ENCODE peak calls at places on chromosomes 13 and 19, in four cellular contexts. E, F, S and P are unnamed samples.

GRCh38 chr19:46610413-46610775 is 9.3 kb downstream of the CALM3 start:
- DNase-seq in E (no peak), F (no peak), S (peak; percentile 58), P (no peak)

GRCh38 chr19:55390461-55390880 is 4.7 kb downstream of the RPL28 start:
- DNase-seq in E (no peak), F (no peak), S (no peak), P (no peak)

GRCh38 chr13:20340759-20341161 is 108.6 kb upstream of the GJB6 start:
- DNase-seq in E (peak; percentile 49), F (no peak), S (no peak), P (no peak)

GRCh38 chr13:23504188-23504587 is 66.0 kb upstream of the TNFRSF19 start:
- DNase-seq in E (no peak), F (no peak), S (no peak), P (no peak)

GRCh38 chr13:80224468-80224867 is 116.5 kb downstream of the SPRY2 start:
- DNase-seq in E (no peak), F (no peak), S (no peak), P (no peak)

GRCh38 chr13:29845440-29846056 is 4.9 kb downstream of the UBL3 start:
- DNase-seq in E (no peak), F (no peak), S (no peak), P (no peak)

GRCh38 chr13:112968910-112969691 is at the start of gene MCF2L:
- DNase-seq in E (peak; percentile 92), F (no peak), S (peak; percentile 51), P (no peak)

GRCh38 chr19:9847087-9847671 is 12.1 kb downstream of the PIN1 start:
- DNase-seq in E (peak; percentile 78), F (no peak), S (peak; percentile 88), P (peak; percentile 92)

GRCh38 chr19:14116525-14116917 is 1.0 kb downstream of the PRKACA start:
- DNase-seq in E (no peak), F (no peak), S (no peak), P (no peak)

GRCh38 chr13:91355099-91355825 is 7.8 kb downstream of the MIR17HG start:
- DNase-seq in E (no peak), F (no peak), S (no peak), P (no peak)

GRCh38 chr19:679418-680286 is 3.5 kb downstream of the FSTL3 start:
- DNase-seq in E (peak; percentile 92), F (no peak), S (peak; percentile 93), P (no peak)

GRCh38 chr13:106112191-106112590 is 423.3 kb downstream of the EFNB2 start:
- DNase-seq in E (no peak), F (no peak), S (no peak), P (no peak)

GRCh38 chr19:17473041-17473440 is 2.7 kb downstream of the SLC27A1 start:
- DNase-seq in E (no peak), F (no peak), S (no peak), P (no peak)

GRCh38 chr13:45055198-45055901 is 65.0 kb upstream of the GTF2F2 start:
- DNase-seq in E (no peak), F (peak; percentile 24), S (peak; percentile 66), P (no peak)

GRCh38 chr19:12723643-12724426 is at the start of gene TNPO2:
- DNase-seq in E (no peak), F (peak; percentile 40), S (peak; percentile 77), P (no peak)

GRCh38 chr13:43484432-43485225 is 302.1 kb downstream of the ENOX1 start:
- DNase-seq in E (no peak), F (no peak), S (no peak), P (no peak)

GRCh38 chr13:31369213-31369612 is 169.4 kb downstream of the B3GLCT start:
- DNase-seq in E (no peak), F (no peak), S (no peak), P (no peak)

GRCh38 chr13:52845334-52845761 is 3.1 kb downstream of the PCDH8 start:
- DNase-seq in E (no peak), F (no peak), S (no peak), P (no peak)

GRCh38 chr19:54338521-54338920 is 441 bp downstream of the LILRA4 start:
- DNase-seq in E (no peak), F (no peak), S (no peak), P (no peak)
- TF ChIP-seq POLR2AphosphoS5 in E (no peak), F (no peak), S (no peak), P (no peak)

GRCh38 chr19:48470856-48471255 is 1.7 kb downstream of the CYTH2 start:
- DNase-seq in E (no peak), F (no peak), S (no peak), P (no peak)

GRCh38 chr19:48466571-48467325 is 2.4 kb upstream of the CYTH2 start:
- DNase-seq in E (no peak), F (no peak), S (no peak), P (no peak)

GRCh38 chr19:48470281-48470680 is 1.1 kb downstream of the CYTH2 start:
- DNase-seq in E (peak; percentile 49), F (no peak), S (no peak), P (no peak)

GRCh38 chr19:48468806-48469055 is 438 bp upstream of the CYTH2 start:
- DNase-seq in E (no peak), F (no peak), S (peak; percentile 100), P (no peak)

GRCh38 chr19:48469056-48469881 is at the start of gene CYTH2:
- DNase-seq in E (peak; percentile 99), F (peak; percentile 99), S (peak; percentile 93), P (peak; percentile 100)
- TF ChIP-seq EP300 in E (no peak), F (no peak), S (no peak), P (no peak)

DNA sequence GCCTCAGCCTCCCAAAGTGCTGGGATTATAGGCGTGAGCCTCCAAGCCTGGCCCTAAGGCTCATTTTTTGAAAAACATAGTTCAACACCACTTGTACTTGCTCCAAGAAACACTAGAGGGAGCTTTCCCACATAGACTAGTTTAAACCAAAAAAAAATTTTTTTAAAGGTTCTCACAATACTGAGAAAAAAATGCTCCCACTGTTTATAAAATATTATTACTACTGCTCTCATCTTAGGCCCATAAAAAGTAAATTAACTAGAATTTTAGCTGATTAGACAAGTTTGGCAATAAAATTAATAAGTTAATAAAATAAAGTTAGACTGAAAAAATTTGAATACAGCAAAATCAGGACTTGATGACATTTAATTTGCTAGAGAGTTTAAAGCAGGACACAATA is 109.5 kb downstream of the TBC1D4 start:
- DNase-seq in E (no peak), F (no peak), S (no peak), P (no peak)
- H3K4me1 ChIP-seq in E (peaks cover 7% of the 10 kb centered on the region), F (no peaks in the 10 kb centered on the region), S (peaks cover 19% of the 10 kb centered on the region), P (peaks cover 23% of the 10 kb centered on the region)

DNA sequence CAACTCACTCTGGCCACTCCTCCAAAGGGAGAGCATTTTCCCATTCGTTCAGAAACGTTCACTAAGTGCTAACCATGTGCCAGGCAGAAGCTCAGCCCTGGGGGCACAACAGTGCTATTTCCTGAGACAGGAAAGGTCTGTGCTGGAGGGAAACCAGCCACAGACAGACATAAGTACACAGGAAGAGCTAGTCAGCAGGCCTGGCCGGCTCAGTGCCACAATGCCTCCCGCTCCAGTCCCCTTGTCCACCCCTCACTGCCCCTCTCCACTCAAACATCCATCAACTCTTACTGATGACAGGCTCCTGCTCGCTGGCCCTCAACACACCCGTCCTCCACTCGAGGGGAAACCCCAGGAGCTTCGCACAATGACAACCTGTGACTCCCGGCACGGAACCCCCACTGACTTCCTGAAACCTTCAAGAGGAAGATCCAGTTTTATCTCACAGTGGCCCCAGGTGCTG is 11.3 kb upstream of the PLA2G4C start:
- DNase-seq in E (no peak), F (peak; percentile 13), S (no peak), P (no peak)
- TF ChIP-seq POLR2AphosphoS5 in E (peak; percentile 86), F (no peak), S (no peak), P (peak; percentile 24)

DNA sequence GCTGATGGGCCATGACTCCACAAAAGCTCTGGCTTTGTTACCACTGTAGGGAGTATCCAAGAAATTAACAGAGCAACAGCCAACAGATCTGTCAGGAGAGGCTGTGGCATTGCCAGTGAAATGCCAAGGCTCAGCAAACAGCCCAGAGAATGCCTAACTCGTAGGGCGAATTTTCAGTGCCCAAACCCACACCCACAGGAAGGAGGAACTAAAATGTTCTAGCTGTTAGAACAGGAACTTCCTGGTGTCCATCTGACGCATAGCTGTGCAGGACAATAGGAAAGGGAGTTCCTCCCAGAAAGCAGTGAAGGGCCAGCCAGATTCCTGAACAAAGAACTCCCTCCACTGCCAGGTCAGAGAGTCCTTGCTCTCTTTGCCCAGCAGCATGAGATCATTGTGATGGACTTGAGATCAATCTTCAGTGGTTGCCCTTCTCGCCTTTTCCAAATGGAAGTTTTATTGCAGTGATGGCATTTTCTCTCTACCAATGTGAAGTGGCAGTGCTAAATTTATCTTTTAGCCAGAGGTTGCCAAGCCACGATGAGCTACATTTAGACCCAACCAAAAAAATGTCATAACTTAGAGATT is 224.2 kb upstream of the STARD13 start:
- DNase-seq in E (no peak), F (no peak), S (peak; percentile 81), P (peak; percentile 92)
- TF ChIP-seq EP300 in E (peak; percentile 99), F (no peak), S (no peak), P (peak; percentile 65)

GRCh38 chr19:15249560-15249874 is 17.3 kb upstream of the EPHX3 start:
- DNase-seq in E (no peak), F (no peak), S (no peak), P (no peak)
- H3K4me1 ChIP-seq in E (peaks cover 46% of the 10 kb centered on the region), F (no peaks in the 10 kb centered on the region), S (peaks cover 69% of the 10 kb centered on the region), P (peaks cover 97% of the 10 kb centered on the region)

GRCh38 chr13:46698910-46699460 is 98.0 kb downstream of the ESD start:
- DNase-seq in E (no peak), F (no peak), S (no peak), P (no peak)
- TF ChIP-seq POLR2AphosphoS5 in E (peak; percentile 38), F (no peak), S (no peak), P (no peak)

DNA sequence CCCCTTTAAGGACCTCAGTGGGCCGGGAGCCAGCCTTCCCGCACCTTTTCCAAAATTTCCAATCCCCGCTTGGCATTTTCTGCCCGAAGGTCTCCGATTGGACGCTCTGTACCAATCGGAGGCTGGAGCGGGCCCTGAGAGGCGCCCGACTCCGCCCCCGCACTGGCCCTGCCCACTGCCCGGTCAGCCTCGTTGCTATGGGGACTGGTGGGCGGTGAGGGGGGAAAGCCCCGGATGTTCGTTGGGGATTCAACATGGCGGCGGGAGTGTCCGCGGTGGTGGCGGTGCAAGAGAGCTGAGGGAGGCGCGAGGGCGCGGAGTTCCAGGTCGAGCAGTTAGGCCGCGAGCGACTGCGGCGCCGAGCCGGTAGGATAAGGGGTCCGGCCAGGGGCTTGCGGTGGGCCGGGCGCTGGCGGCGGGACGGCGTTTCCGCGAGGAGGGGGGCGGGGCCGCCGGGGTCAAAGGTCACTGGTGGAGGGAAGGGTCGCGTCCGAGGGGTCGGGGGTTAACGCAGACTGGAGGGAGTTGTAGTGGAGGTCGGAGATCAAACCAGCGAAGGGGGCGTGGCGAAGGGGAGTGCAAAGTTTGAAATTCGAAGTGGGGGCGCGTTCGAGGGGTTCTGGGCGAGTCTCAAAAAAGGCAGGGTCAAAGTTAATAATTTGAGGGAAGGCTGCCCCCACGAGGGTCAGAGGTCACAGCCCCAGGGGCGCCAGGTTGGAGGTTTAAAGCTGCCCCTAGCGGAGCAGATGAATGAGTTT is at the start of gene PAK4:
- DNase-seq in E (peak; percentile 98), F (peak; percentile 82), S (peak; percentile 99), P (peak; percentile 99)
- TF ChIP-seq EP300 in E (no peak), F (no peak), S (no peak), P (no peak)

GRCh38 chr13:46552888-46553520 is at the start of gene LRCH1:
- DNase-seq in E (peak; percentile 97), F (no peak), S (peak; percentile 95), P (peak; percentile 97)
- H3K4me1 ChIP-seq in E (peaks cover 28% of the 10 kb centered on the region), F (peaks cover 11% of the 10 kb centered on the region), S (peaks cover 31% of the 10 kb centered on the region), P (peaks cover 38% of the 10 kb centered on the region)

GRCh38 chr13:72920097-72920496 is 138.2 kb downstream of the PIBF1 start:
- DNase-seq in E (no peak), F (no peak), S (no peak), P (no peak)
- TF ChIP-seq POLR2AphosphoS5 in E (no peak), F (no peak), S (no peak), P (no peak)